ENCODE peak calls at places on chromosomes 3 and 15, in seven cellular contexts. R, M, U, I, B, X and K are unnamed samples. For H3K36me3, the result is how much of the 10 kb centered on the place peaks cover.

GRCh38 chr15:76274821-76275220 is 36.4 kb downstream of the ETFA start:
- DNase-seq in B (no peak), I (no peak), X (no peak), U (no peak), M (no peak), R (no peak), K (no peak)

GRCh38 chr3:16174389-16174788 is at the start of gene GALNT15:
- DNase-seq in X (peak), B (peak), U (peak), M (peak), I (peak), R (peak), K (peak)

GRCh38 chr15:68196445-68197169 is 8.5 kb downstream of the CALML4 start:
- DNase-seq in X (no peak), U (no peak), M (no peak), B (no peak), R (no peak), I (no peak), K (no peak)

GRCh38 chr3:107604057-107604802 is 81.5 kb downstream of the BBX start:
- DNase-seq in X (no peak), I (no peak), R (peak), U (no peak), B (no peak), M (no peak), K (no peak)

GRCh38 chr3:58537412-58538301 is 667 bp upstream of the ACOX2 start:
- DNase-seq in U (no peak), X (no peak), M (no peak), R (no peak), I (no peak), B (peak), K (no peak)

GRCh38 chr3:48436855-48437254 is 3.1 kb downstream of the CCDC51 start:
- DNase-seq in I (no peak), R (no peak), X (no peak), M (no peak), U (no peak), B (no peak), K (no peak)

GRCh38 chr15:88484781-88485246 is 17.3 kb downstream of the MRPS11 start:
- DNase-seq in R (no peak), B (no peak), U (peak), M (no peak), I (no peak), X (no peak), K (no peak)

GRCh38 chr3:58366699-58367098 is 34.0 kb downstream of the PXK start:
- DNase-seq in M (no peak), X (no peak), U (no peak), I (no peak), R (peak), B (no peak), K (no peak)

GRCh38 chr3:169562988-169563774 is 100.3 kb downstream of the MECOM start:
- DNase-seq in M (no peak), B (no peak), U (no peak), R (no peak), X (no peak), I (no peak), K (no peak)

GRCh38 chr3:49671291-49672288 is 2.6 kb upstream of the APEH start:
- DNase-seq in B (peak), U (peak), I (no peak), M (peak), R (no peak), X (peak), K (peak)

GRCh38 chr15:101137312-101137940 is 114.4 kb downstream of the CHSY1 start:
- DNase-seq in B (no peak), R (no peak), M (peak), U (no peak), X (no peak), I (no peak), K (no peak)

GRCh38 chr3:188244395-188244861 is 90.5 kb downstream of the LPP start:
- DNase-seq in U (no peak), X (no peak), R (peak), M (no peak), B (no peak), I (no peak), K (no peak)

GRCh38 chr15:72271221-72271620 is 1.1 kb downstream of the PARP6 start:
- DNase-seq in R (no peak), I (no peak), M (no peak), U (no peak), X (no peak), B (no peak), K (no peak)

GRCh38 chr3:132749786-132750185 is 27.6 kb upstream of the NPHP3 start:
- DNase-seq in M (no peak), X (no peak), I (no peak), U (no peak), B (no peak), R (peak), K (no peak)

DNA sequence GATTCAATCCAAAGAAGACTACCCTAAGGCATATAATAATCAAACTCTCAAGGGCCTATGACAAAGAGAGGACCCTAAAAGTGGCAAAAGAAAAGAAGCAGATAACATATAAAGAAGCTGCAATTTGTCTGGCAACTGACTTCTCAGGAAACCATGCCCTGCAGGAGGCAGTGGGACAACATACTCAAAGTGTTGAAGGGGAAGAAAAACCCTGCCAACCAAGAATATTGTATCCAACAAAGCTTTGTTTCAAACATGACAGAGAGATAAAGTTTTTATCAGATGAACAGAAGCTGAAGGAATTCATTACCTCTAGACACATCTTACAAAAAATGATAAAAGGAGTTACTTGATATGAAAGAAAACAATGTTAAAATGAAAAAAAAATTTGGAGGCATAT is 167.1 kb downstream of the VPS13C start:
- DNase-seq in R (no peak), M (no peak), B (no peak), U (no peak), I (no peak), X (no peak), K (no peak)
- H3K36me3 ChIP-seq in R (under half), M (under half), B (half or more), U (under half), I (half or more), X (half or more), K (under half)

GRCh38 chr15:94324117-94324826 is 92.9 kb downstream of the MCTP2 start:
- DNase-seq in R (peak), B (peak), I (no peak), M (no peak), U (peak), X (no peak), K (peak)
- TF ChIP-seq CTCF in R (peak), B (peak), I (peak), M (peak), U (peak), X (peak), K (peak)

DNA sequence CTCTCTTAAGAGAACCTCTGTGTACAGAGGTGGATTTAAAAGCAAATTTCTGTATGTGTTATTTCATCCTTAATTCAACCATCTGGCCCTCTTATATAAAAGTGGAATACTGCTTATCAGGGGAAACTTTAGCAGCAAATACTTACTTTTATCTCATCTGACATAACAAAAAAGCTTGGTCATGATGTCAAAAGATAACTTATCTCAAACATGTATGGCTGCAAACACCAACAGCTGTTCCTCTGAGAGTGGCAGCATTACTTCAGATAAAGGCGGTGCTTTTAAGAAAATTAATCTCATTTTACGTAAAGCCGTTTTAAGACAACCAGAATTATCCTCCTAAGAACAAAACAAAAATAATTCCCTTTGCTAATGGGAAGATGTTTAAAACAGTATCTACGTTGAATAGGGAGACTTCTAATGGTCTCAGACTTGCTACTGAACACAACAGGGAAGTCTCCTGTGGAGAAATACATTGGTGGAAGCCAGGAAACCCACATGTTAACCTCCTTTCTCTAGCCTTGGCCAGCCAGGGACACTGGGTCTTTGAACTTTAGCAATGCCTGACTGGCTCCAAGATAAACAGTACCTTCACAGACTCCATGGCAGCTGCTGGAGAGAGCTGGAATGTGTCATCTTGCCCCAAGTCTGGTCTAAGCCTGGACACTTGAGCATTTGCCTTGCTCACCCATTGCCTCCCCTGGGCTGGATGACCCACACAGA is 18.1 kb downstream of the ARRDC4 start:
- DNase-seq in M (no peak), I (no peak), U (no peak), X (no peak), R (no peak), B (peak), K (no peak)
- H3K36me3 ChIP-seq in M (under half), I (under half), U (under half), X (under half), R (under half), B (under half), K (under half)

DNA sequence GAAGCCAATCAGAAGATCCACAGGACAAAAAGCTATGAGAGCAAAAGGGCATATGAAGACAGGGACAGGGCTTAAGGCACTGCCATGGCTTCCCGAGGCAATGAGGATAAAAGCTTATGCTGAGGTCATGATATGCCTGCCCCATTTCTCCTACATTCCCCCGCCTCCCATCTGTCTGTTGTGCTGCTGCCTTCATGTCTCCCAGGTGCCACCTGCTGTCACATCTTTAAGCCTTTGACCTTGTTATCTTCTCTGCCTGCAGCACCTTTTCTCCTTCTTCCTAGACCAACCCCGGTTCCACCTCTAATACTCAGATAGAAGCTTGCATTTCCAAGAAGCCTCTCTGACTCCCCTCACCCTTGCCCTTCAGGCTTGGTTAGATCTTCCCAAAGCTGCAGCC is 213.8 kb downstream of the ARRDC4 start:
- DNase-seq in I (no peak), U (no peak), R (no peak), X (no peak), M (no peak), B (no peak), K (no peak)
- TF ChIP-seq CTCF in I (no peak), U (no peak), R (no peak), X (no peak), M (no peak), B (no peak), K (no peak)

GRCh38 chr3:47056705-47057104 is 77.2 kb downstream of the NBEAL2 start:
- DNase-seq in M (no peak), B (no peak), U (no peak), R (no peak), I (no peak), X (no peak), K (no peak)

GRCh38 chr3:47054414-47054813 is 74.9 kb downstream of the NBEAL2 start:
- DNase-seq in R (no peak), M (no peak), U (no peak), I (no peak), B (no peak), X (no peak), K (no peak)

GRCh38 chr3:47057212-47057671 is 77.8 kb downstream of the NBEAL2 start:
- DNase-seq in X (no peak), U (no peak), M (no peak), I (no peak), R (no peak), B (no peak), K (no peak)
- H3K36me3 ChIP-seq in X (under half), U (under half), M (under half), I (under half), R (under half), B (half or more), K (under half)

GRCh38 chr3:194316918-194317317 is 34.2 kb downstream of the CPN2 start:
- DNase-seq in M (no peak), I (no peak), X (no peak), R (no peak), U (no peak), B (no peak), K (no peak)

GRCh38 chr3:194314669-194315068 is 36.5 kb downstream of the CPN2 start:
- DNase-seq in B (no peak), I (no peak), U (no peak), M (no peak), R (no peak), X (no peak), K (no peak)

GRCh38 chr3:194313642-194314430 is 37.3 kb downstream of the CPN2 start:
- DNase-seq in U (peak), R (no peak), X (peak), I (no peak), M (peak), B (no peak), K (no peak)

GRCh38 chr3:194315088-194315964 is 35.8 kb downstream of the CPN2 start:
- DNase-seq in I (peak), M (peak), X (peak), R (peak), U (peak), B (peak), K (peak)

GRCh38 chr3:194315965-194316361 is 35.2 kb downstream of the CPN2 start:
- DNase-seq in X (no peak), M (no peak), R (no peak), U (no peak), B (no peak), I (no peak), K (no peak)
- TF ChIP-seq CTCF in X (peak), M (no peak), R (no peak), U (no peak), B (no peak), I (no peak), K (no peak)

DNA sequence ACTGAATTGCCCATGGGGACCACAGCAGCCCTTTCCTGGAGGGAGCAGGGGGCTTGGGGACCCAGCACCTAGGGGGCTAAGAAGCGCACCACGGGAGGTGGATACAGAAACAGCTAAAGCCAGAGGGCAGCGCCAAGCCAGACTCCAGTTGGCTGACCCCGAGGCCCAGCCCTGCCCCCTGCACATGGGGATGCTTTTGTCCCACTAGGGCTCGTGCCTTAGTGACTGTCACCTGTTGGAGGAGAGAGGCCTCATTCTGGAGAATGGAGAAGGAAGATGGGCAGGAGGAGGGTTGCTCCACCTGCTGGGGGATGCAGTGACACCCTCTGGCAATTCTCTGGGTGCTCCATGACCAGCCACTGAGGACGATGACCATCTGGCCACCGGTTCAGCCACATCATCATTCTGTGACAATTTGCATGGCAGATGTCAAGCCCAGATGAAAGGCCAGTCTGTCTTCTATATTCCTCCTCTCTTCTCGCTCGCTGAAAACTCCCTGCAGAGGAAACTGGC is 167.8 kb upstream of the TLE3 start:
- DNase-seq in I (no peak), M (no peak), B (no peak), U (no peak), R (no peak), X (no peak), K (no peak)
- H3K36me3 ChIP-seq in I (under half), M (under half), B (under half), U (under half), R (under half), X (under half), K (under half)

GRCh38 chr15:51801391-51801835 is 28.0 kb upstream of the TMOD3 start:
- DNase-seq in M (peak), X (peak), I (no peak), U (peak), B (no peak), R (peak), K (no peak)
- TF ChIP-seq CTCF in M (peak), X (peak), I (peak), U (peak), B (peak), R (peak), K (peak)

GRCh38 chr3:4664412-4664811 is 171.3 kb downstream of the ITPR1 start:
- DNase-seq in X (no peak), M (no peak), U (no peak), B (no peak), R (no peak), I (no peak), K (no peak)
- H3K36me3 ChIP-seq in X (half or more), M (under half), U (under half), B (half or more), R (under half), I (half or more), K (under half)